ENCODE peak calls at places on chromosomes 7 and 10, in eight cellular contexts. N is fibroblast of the aortic adventitia, Z is GF-D8, I is erythroblast, O is heart left ventricle, V is HT1080, U is Kasumi-1, T is NCI-H2081. L is an unnamed sample.

GRCh38 chr7:1666251-1666778 is 3.8 kb upstream of the ELFN1 start:
- DNase-seq in U (no peak), V (no peak), O (peak), Z (no peak), N (no peak), T (no peak), I (no peak), L (no peak)

GRCh38 chr10:76111986-76112825 is 680.8 kb downstream of the LRMDA start:
- DNase-seq in V (no peak), I (no peak), N (no peak), O (no peak), Z (no peak), T (no peak), U (no peak), L (no peak)

GRCh38 chr7:159113056-159113455 is 31.6 kb downstream of the VIPR2 start:
- DNase-seq in N (no peak), U (no peak), Z (no peak), V (no peak), O (no peak), T (no peak), I (no peak), L (no peak)

GRCh38 chr7:92246363-92247101 is 758 bp downstream of the ANKIB1 start:
- DNase-seq in O (peak), U (peak), V (peak), Z (no peak), N (peak), I (peak), T (peak), L (no peak)

GRCh38 chr10:59724098-59724938 is 14.7 kb upstream of the SLC16A9 start:
- DNase-seq in Z (no peak), I (no peak), O (no peak), V (no peak), U (no peak), N (no peak), T (no peak), L (no peak)

GRCh38 chr7:80781561-80781979 is 137.3 kb downstream of the SEMA3C start:
- DNase-seq in I (no peak), U (no peak), Z (no peak), V (peak), N (peak), T (no peak), O (peak), L (no peak)

GRCh38 chr10:14565199-14565598 is 209.5 kb downstream of the FAM107B start:
- DNase-seq in I (no peak), Z (peak), U (peak), N (no peak), O (no peak), T (no peak), V (no peak), L (no peak)

GRCh38 chr10:91935886-91936285 is 12.3 kb downstream of the BTAF1 start:
- DNase-seq in T (no peak), V (no peak), I (no peak), N (no peak), Z (no peak), O (no peak), U (no peak), L (no peak)

GRCh38 chr7:129069021-129069420 is 14.1 kb upstream of the TNPO3 start:
- DNase-seq in O (no peak), I (no peak), Z (peak), N (no peak), U (peak), V (no peak), T (no peak), L (no peak)

GRCh38 chr7:42198296-42198695 is 38.7 kb downstream of the GLI3 start:
- DNase-seq in O (no peak), Z (no peak), I (no peak), T (no peak), V (no peak), U (no peak), N (no peak), L (no peak)

GRCh38 chr7:30930621-30931020 is 19.0 kb downstream of the AQP1 start:
- DNase-seq in Z (no peak), U (no peak), I (no peak), O (peak), T (no peak), N (no peak), V (no peak), L (no peak)

GRCh38 chr10:86957471-86958108 is at the start of gene MMRN2:
- DNase-seq in V (no peak), N (no peak), T (no peak), I (no peak), U (no peak), Z (no peak), O (peak), L (no peak)

GRCh38 chr10:97426776-97427570 is 982 bp downstream of the PGAM1 start:
- DNase-seq in O (no peak), Z (no peak), I (peak), V (no peak), N (peak), U (no peak), T (peak), L (no peak)

GRCh38 chr7:150358433-150358832 is 10.2 kb upstream of the REPIN1 start:
- DNase-seq in N (no peak), U (no peak), Z (no peak), T (no peak), V (no peak), O (no peak), I (no peak), L (no peak)

GRCh38 chr10:95560288-95561199 is 627 bp downstream of the SORBS1 start:
- DNase-seq in N (peak), Z (no peak), U (no peak), I (peak), O (peak), V (peak), T (peak), L (no peak)

GRCh38 chr10:123800299-123800698 is 91.3 kb downstream of the CPXM2 start:
- DNase-seq in Z (no peak), T (no peak), I (peak), O (no peak), V (no peak), U (no peak), N (peak), L (no peak)

GRCh38 chr10:122487231-122487765 is 25.9 kb downstream of the HTRA1 start:
- DNase-seq in N (no peak), Z (no peak), O (no peak), V (no peak), U (no peak), T (peak), I (no peak), L (no peak)

GRCh38 chr7:131540491-131541162 is 15.8 kb downstream of the PODXL start:
- DNase-seq in V (no peak), T (no peak), N (no peak), Z (no peak), U (no peak), O (no peak), I (no peak), L (no peak)

GRCh38 chr7:20514364-20514763 is 101.1 kb upstream of the ABCB5 start:
- DNase-seq in N (peak), U (no peak), Z (no peak), O (peak), I (peak), V (peak), T (peak), L (peak)

GRCh38 chr7:107332488-107333269 is 137.2 kb upstream of the GPR22 start:
- DNase-seq in N (no peak), Z (peak), O (no peak), I (no peak), U (peak), T (no peak), V (no peak), L (no peak)

GRCh38 chr10:70462349-70462984 is 16.1 kb upstream of the PALD1 start:
- DNase-seq in N (peak), I (no peak), U (no peak), Z (no peak), O (peak), T (peak), V (peak), L (no peak)

GRCh38 chr7:146656988-146657387 is 540.4 kb downstream of the CNTNAP2 start:
- DNase-seq in T (no peak), U (no peak), I (peak), N (no peak), V (no peak), O (no peak), Z (no peak), L (no peak)

GRCh38 chr7:152619027-152619739 is 56.8 kb downstream of the XRCC2 start:
- DNase-seq in I (no peak), Z (no peak), V (no peak), N (no peak), T (no peak), U (no peak), O (no peak), L (no peak)

GRCh38 chr7:156739596-156739995 is 99.0 kb downstream of the RNF32 start:
- DNase-seq in T (no peak), N (no peak), U (no peak), O (no peak), V (no peak), Z (no peak), I (no peak), L (no peak)

GRCh38 chr7:105728028-105728427 is 146.7 kb upstream of the EFCAB10 start:
- DNase-seq in I (no peak), O (no peak), Z (no peak), U (no peak), V (no peak), T (no peak), N (no peak), L (no peak)

GRCh38 chr7:42315631-42316030 is 78.6 kb upstream of the GLI3 start:
- DNase-seq in T (no peak), N (no peak), Z (no peak), O (no peak), V (peak), U (no peak), I (no peak), L (no peak)

GRCh38 chr7:32093415-32094408 is 23.5 kb upstream of the PDE1C start:
- DNase-seq in U (no peak), Z (no peak), O (peak), N (peak), V (peak), T (no peak), I (no peak), L (peak)

GRCh38 chr10:12902135-12902572 is 99.4 kb downstream of the CCDC3 start:
- DNase-seq in T (peak), Z (no peak), O (peak), N (peak), V (peak), I (peak), U (peak), L (peak)

GRCh38 chr10:99370993-99371392 is 41.8 kb downstream of the CNNM1 start:
- DNase-seq in Z (no peak), V (peak), I (no peak), N (peak), T (peak), O (no peak), U (peak), L (no peak)

GRCh38 chr7:21200513-21200912 is 227.4 kb upstream of the SP4 start:
- DNase-seq in V (no peak), Z (no peak), T (no peak), N (no peak), I (no peak), U (no peak), O (no peak), L (no peak)

GRCh38 chr7:105853931-105854419 is 22.4 kb downstream of the ATXN7L1 start:
- DNase-seq in U (peak), Z (no peak), T (no peak), V (no peak), O (no peak), I (no peak), N (no peak), L (no peak)